ENCODE peak calls at places on chromosomes 16 and 17, in eight cellular contexts. One of them, this sample, is unnamed.

GRCh38 chr16:89338863-89339262 is 121.4 kb downstream of the ZNF778 start:
- DNase-seq in sigmoid colon: no peak
- DNase-seq in retinal pigment epithelial cell: no peak
- DNase-seq in body of pancreas: no peak
- DNase-seq in BJ: no peak
- DNase-seq in GM12878: no peak
- DNase-seq in RWPE2: peak
- DNase-seq in mucosa of descending colon: peak
- DNase-seq in this sample: no peak

GRCh38 chr17:81094224-81094743 is 59.3 kb downstream of the BAIAP2 start:
- DNase-seq in BJ: no peak
- DNase-seq in body of pancreas: no peak
- DNase-seq in retinal pigment epithelial cell: no peak
- DNase-seq in mucosa of descending colon: no peak
- DNase-seq in GM12878: no peak
- DNase-seq in sigmoid colon: no peak
- DNase-seq in RWPE2: no peak
- DNase-seq in this sample: no peak

GRCh38 chr17:39084558-39084957 is 66.9 kb downstream of the PLXDC1 start:
- DNase-seq in retinal pigment epithelial cell: no peak
- DNase-seq in body of pancreas: no peak
- DNase-seq in GM12878: no peak
- DNase-seq in sigmoid colon: no peak
- DNase-seq in RWPE2: no peak
- DNase-seq in BJ: no peak
- DNase-seq in mucosa of descending colon: no peak
- DNase-seq in this sample: no peak

GRCh38 chr17:67990909-67991308 is 5.4 kb downstream of the C17orf58 start:
- DNase-seq in mucosa of descending colon: no peak
- DNase-seq in GM12878: no peak
- DNase-seq in BJ: no peak
- DNase-seq in retinal pigment epithelial cell: no peak
- DNase-seq in body of pancreas: no peak
- DNase-seq in RWPE2: no peak
- DNase-seq in sigmoid colon: no peak
- DNase-seq in this sample: no peak

GRCh38 chr17:65588194-65588808 is 26.9 kb upstream of the AXIN2 start:
- DNase-seq in retinal pigment epithelial cell: no peak
- DNase-seq in body of pancreas: peak
- DNase-seq in BJ: no peak
- DNase-seq in GM12878: no peak
- DNase-seq in mucosa of descending colon: peak
- DNase-seq in RWPE2: no peak
- DNase-seq in sigmoid colon: no peak
- DNase-seq in this sample: no peak

GRCh38 chr17:68431661-68432071 is 25.6 kb downstream of the WIPI1 start:
- DNase-seq in retinal pigment epithelial cell: no peak
- DNase-seq in BJ: no peak
- DNase-seq in RWPE2: no peak
- DNase-seq in GM12878: no peak
- DNase-seq in body of pancreas: no peak
- DNase-seq in sigmoid colon: no peak
- DNase-seq in mucosa of descending colon: no peak
- DNase-seq in this sample: peak

GRCh38 chr16:65097296-65097695 is 24.6 kb downstream of the CDH11 start:
- DNase-seq in mucosa of descending colon: no peak
- DNase-seq in BJ: no peak
- DNase-seq in GM12878: no peak
- DNase-seq in RWPE2: no peak
- DNase-seq in sigmoid colon: no peak
- DNase-seq in retinal pigment epithelial cell: no peak
- DNase-seq in body of pancreas: no peak
- DNase-seq in this sample: no peak

GRCh38 chr17:19935169-19935568 is 42.5 kb downstream of the AKAP10 start:
- DNase-seq in body of pancreas: no peak
- DNase-seq in retinal pigment epithelial cell: no peak
- DNase-seq in mucosa of descending colon: no peak
- DNase-seq in GM12878: no peak
- DNase-seq in RWPE2: no peak
- DNase-seq in sigmoid colon: no peak
- DNase-seq in BJ: no peak
- DNase-seq in this sample: no peak

GRCh38 chr16:2507052-2507678 is 6.6 kb upstream of the ATP6V0C start:
- DNase-seq in mucosa of descending colon: no peak
- DNase-seq in RWPE2: no peak
- DNase-seq in BJ: no peak
- DNase-seq in retinal pigment epithelial cell: no peak
- DNase-seq in body of pancreas: peak
- DNase-seq in GM12878: peak
- DNase-seq in sigmoid colon: peak
- DNase-seq in this sample: peak
- TF ChIP-seq CTCF in mucosa of descending colon: no peak
- TF ChIP-seq CTCF in RWPE2: no peak
- TF ChIP-seq CTCF in BJ: no peak
- TF ChIP-seq CTCF in retinal pigment epithelial cell: no peak
- TF ChIP-seq CTCF in body of pancreas: no peak
- TF ChIP-seq CTCF in GM12878: peak
- TF ChIP-seq CTCF in sigmoid colon: no peak
- TF ChIP-seq CTCF in this sample: no peak

GRCh38 chr16:73713817-73714495 is 582.7 kb upstream of the PSMD7 start:
- DNase-seq in mucosa of descending colon: peak
- DNase-seq in GM12878: no peak
- DNase-seq in body of pancreas: no peak
- DNase-seq in RWPE2: no peak
- DNase-seq in retinal pigment epithelial cell: no peak
- DNase-seq in sigmoid colon: no peak
- DNase-seq in BJ: no peak
- DNase-seq in this sample: peak
- TF ChIP-seq CTCF in mucosa of descending colon: peak
- TF ChIP-seq CTCF in GM12878: peak
- TF ChIP-seq CTCF in body of pancreas: no peak
- TF ChIP-seq CTCF in RWPE2: peak
- TF ChIP-seq CTCF in retinal pigment epithelial cell: peak
- TF ChIP-seq CTCF in sigmoid colon: no peak
- TF ChIP-seq CTCF in BJ: peak
- TF ChIP-seq CTCF in this sample: no peak

DNA sequence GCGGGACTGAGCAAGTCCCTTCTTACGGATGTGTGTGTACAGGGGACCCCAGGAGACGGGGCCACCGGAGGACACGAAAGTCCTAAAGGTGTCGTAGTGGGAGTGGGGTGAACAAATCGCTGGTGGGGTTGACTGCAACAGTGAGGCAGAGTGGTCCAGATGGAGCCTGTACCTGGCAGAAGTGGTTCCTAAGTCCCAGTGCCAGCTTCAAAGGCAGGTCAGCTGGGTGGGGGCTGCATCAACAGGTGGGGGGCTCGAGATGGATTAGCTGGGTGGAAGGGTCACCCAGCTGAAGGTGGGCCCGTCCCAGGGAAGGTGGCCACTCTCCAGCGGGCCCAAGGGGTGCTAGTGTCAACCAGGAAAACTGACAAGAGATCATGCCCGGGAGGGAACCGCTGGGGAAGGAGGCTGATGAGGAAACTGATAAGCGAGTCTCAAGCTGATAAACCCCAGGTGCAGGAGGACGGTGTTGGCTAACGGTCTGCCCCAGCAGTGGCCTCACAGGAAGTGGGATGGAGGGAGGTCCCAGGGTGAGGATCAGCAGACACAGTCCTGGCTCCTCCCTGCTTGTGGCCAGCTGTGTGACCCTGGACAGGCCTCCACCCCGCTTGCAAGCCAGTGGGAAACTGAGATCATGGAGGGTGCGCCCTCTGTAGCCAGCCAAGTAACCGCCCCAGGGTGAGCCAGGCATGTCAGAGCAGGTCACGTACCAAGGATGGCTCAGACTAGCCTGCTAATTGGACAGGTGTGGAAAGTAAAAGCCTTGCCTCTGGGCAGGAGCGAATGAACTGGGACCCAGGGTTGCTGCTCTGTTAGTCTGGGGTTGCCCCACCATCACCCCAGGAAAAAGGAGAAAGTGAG is 1.0 kb downstream of the ORAI3 start:
- DNase-seq in BJ: peak
- DNase-seq in body of pancreas: peak
- DNase-seq in sigmoid colon: peak
- DNase-seq in GM12878: peak
- DNase-seq in mucosa of descending colon: peak
- DNase-seq in retinal pigment epithelial cell: no peak
- DNase-seq in RWPE2: peak
- DNase-seq in this sample: peak
- TF ChIP-seq CTCF in BJ: no peak
- TF ChIP-seq CTCF in body of pancreas: no peak
- TF ChIP-seq CTCF in sigmoid colon: no peak
- TF ChIP-seq CTCF in GM12878: peak
- TF ChIP-seq CTCF in mucosa of descending colon: no peak
- TF ChIP-seq CTCF in retinal pigment epithelial cell: peak
- TF ChIP-seq CTCF in RWPE2: no peak
- TF ChIP-seq CTCF in this sample: no peak

DNA sequence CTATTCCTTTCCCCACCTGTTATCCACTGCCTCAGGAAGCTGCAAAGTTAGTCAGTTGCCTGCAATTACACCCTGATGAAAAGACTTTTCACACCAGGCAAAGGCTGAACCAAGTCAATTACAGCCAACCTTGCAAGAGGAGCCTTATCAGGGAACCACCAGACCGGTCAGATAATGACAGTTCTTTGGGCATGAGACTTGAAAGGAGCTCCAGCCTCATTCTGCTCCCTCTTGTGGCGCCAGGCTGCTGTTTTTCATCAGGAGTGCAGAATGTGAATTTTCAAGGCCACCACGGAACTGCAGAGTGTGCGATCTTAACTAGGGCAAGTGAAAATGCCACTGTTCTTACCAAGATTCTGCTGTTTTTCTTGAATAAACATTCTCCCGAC is 22.5 kb downstream of the DNAI2 start:
- DNase-seq in mucosa of descending colon: peak
- DNase-seq in GM12878: no peak
- DNase-seq in sigmoid colon: peak
- DNase-seq in body of pancreas: peak
- DNase-seq in retinal pigment epithelial cell: no peak
- DNase-seq in BJ: no peak
- DNase-seq in RWPE2: no peak
- DNase-seq in this sample: peak
- TF ChIP-seq CTCF in mucosa of descending colon: peak
- TF ChIP-seq CTCF in GM12878: peak
- TF ChIP-seq CTCF in sigmoid colon: peak
- TF ChIP-seq CTCF in body of pancreas: peak
- TF ChIP-seq CTCF in retinal pigment epithelial cell: peak
- TF ChIP-seq CTCF in BJ: peak
- TF ChIP-seq CTCF in RWPE2: peak
- TF ChIP-seq CTCF in this sample: no peak

DNA sequence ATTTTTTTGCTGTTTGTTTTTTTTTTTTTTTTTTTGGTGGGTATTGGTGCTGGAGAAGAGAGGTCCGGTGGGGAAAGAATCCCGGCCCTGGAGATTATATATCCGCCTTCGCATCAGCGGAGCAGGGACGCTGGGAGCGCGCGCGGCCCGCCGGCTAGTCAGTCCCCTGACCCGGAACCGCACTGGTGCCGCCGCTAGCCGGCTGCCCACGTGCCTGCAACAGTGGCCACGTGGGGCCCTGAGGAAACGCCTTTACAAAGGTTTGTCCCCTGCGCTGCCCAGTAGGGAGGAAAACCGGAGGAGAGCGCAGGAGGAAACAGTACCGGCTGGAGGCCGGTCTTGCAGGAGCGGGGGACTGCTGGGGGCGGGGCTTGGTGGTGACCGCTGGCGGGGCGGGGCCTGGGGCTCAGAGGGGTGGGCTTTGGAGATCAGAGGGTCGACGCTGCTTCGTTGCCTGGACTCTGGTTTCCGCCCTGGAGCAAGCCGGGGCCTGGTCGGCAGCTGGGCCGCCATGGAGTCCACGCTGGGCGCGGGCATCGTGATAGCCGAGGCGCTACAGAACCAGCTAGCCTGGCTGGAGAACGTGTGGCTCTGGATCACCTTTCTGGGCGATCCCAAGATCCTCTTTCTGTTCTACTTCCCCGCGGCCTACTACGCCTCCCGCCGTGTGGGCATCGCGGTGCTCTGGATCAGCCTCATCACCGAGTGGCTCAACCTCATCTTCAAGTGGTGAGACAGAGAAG is at the start of gene G6PC3:
- DNase-seq in retinal pigment epithelial cell: peak
- DNase-seq in body of pancreas: peak
- DNase-seq in mucosa of descending colon: peak
- DNase-seq in BJ: peak
- DNase-seq in GM12878: peak
- DNase-seq in RWPE2: peak
- DNase-seq in sigmoid colon: peak
- DNase-seq in this sample: peak
- TF ChIP-seq CTCF in retinal pigment epithelial cell: no peak
- TF ChIP-seq CTCF in body of pancreas: no peak
- TF ChIP-seq CTCF in mucosa of descending colon: no peak
- TF ChIP-seq CTCF in BJ: peak
- TF ChIP-seq CTCF in GM12878: no peak
- TF ChIP-seq CTCF in RWPE2: no peak
- TF ChIP-seq CTCF in sigmoid colon: no peak
- TF ChIP-seq CTCF in this sample: no peak

GRCh38 chr16:70717065-70717464 is 31.2 kb upstream of the MTSS2 start:
- DNase-seq in sigmoid colon: no peak
- DNase-seq in retinal pigment epithelial cell: no peak
- DNase-seq in BJ: no peak
- DNase-seq in RWPE2: no peak
- DNase-seq in mucosa of descending colon: no peak
- DNase-seq in GM12878: no peak
- DNase-seq in body of pancreas: no peak
- DNase-seq in this sample: no peak

GRCh38 chr16:70715860-70716357 is 30.1 kb upstream of the MTSS2 start:
- DNase-seq in sigmoid colon: no peak
- DNase-seq in body of pancreas: no peak
- DNase-seq in mucosa of descending colon: no peak
- DNase-seq in GM12878: no peak
- DNase-seq in BJ: no peak
- DNase-seq in RWPE2: no peak
- DNase-seq in retinal pigment epithelial cell: peak
- DNase-seq in this sample: no peak

GRCh38 chr16:70713781-70714180 is 27.9 kb upstream of the MTSS2 start:
- DNase-seq in body of pancreas: no peak
- DNase-seq in RWPE2: no peak
- DNase-seq in retinal pigment epithelial cell: no peak
- DNase-seq in sigmoid colon: no peak
- DNase-seq in GM12878: no peak
- DNase-seq in mucosa of descending colon: no peak
- DNase-seq in BJ: no peak
- DNase-seq in this sample: no peak

GRCh38 chr16:70714526-70715112 is 28.8 kb upstream of the MTSS2 start:
- DNase-seq in GM12878: no peak
- DNase-seq in BJ: no peak
- DNase-seq in RWPE2: no peak
- DNase-seq in body of pancreas: no peak
- DNase-seq in mucosa of descending colon: no peak
- DNase-seq in sigmoid colon: no peak
- DNase-seq in retinal pigment epithelial cell: no peak
- DNase-seq in this sample: no peak

DNA sequence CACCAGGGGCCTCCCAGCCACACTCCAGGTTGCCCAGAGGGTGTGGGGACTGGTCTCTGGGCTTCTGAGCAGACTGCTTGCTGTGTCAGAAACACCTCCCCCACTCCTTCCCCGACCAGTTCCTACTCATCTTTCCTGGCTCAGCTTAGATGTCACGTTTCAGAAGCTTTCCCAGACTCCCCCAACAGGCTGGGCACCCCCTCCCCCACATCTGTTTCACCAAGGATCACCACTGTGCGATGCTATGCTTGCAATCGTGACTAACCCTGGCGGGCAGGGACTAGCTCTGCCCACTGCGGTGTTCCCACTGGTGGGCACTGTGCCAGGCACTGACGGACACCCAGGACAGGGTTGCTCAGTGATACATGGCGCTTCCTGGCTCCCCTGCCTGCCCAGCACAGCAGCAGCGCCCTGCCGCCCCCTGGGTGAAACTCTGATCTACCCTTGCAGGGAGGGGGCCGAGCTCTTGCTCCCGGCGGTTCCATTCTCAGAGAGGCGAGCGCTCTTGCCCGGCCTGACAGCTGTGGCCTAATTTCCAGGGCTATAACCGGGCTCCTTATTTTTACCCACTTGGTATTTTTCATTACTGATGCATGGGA is 29.4 kb upstream of the MTSS2 start:
- DNase-seq in retinal pigment epithelial cell: peak
- DNase-seq in mucosa of descending colon: no peak
- DNase-seq in BJ: peak
- DNase-seq in body of pancreas: peak
- DNase-seq in GM12878: no peak
- DNase-seq in RWPE2: peak
- DNase-seq in sigmoid colon: peak
- DNase-seq in this sample: no peak
- TF ChIP-seq CTCF in retinal pigment epithelial cell: peak
- TF ChIP-seq CTCF in mucosa of descending colon: no peak
- TF ChIP-seq CTCF in BJ: peak
- TF ChIP-seq CTCF in body of pancreas: peak
- TF ChIP-seq CTCF in GM12878: no peak
- TF ChIP-seq CTCF in RWPE2: peak
- TF ChIP-seq CTCF in sigmoid colon: no peak
- TF ChIP-seq CTCF in this sample: no peak

This sample was measured in activated CD8-positive, alpha-beta T cell treated with anti-CD3 and anti-CD28 coated beads for 36 hours.